ENCODE peak calls at places on chromosomes 16 and 17, in six cellular contexts. One of them, this sample, is unnamed.

GRCh38 chr17:50426814-50427787 is 1.1 kb downstream of the ACSF2 start:
- DNase-seq in IMR-90: peak; percentile 37
- DNase-seq in small intestine: peak; percentile 68
- DNase-seq in fibroblast of lung: peak; percentile 17
- DNase-seq in aorta: no peak
- DNase-seq in left ventricle myocardium inferior: peak; percentile 17
- DNase-seq in this sample: no peak

GRCh38 chr17:36611345-36612072 is 10.1 kb downstream of the MRM1 start:
- DNase-seq in left ventricle myocardium inferior: no peak
- DNase-seq in small intestine: no peak
- DNase-seq in aorta: no peak
- DNase-seq in fibroblast of lung: peak; percentile 87
- DNase-seq in IMR-90: peak; percentile 85
- DNase-seq in this sample: no peak

GRCh38 chr16:24540575-24541240 is 1.3 kb downstream of the RBBP6 start:
- DNase-seq in aorta: no peak
- DNase-seq in fibroblast of lung: peak; percentile 16
- DNase-seq in left ventricle myocardium inferior: no peak
- DNase-seq in small intestine: peak; percentile 43
- DNase-seq in IMR-90: peak; percentile 19
- DNase-seq in this sample: no peak

GRCh38 chr17:5793157-5793556 is 208.8 kb upstream of the NLRP1 start:
- DNase-seq in small intestine: no peak
- DNase-seq in IMR-90: no peak
- DNase-seq in fibroblast of lung: no peak
- DNase-seq in left ventricle myocardium inferior: no peak
- DNase-seq in aorta: no peak
- DNase-seq in this sample: no peak

GRCh38 chr16:52529226-52529625 is 17.7 kb downstream of the TOX3 start:
- DNase-seq in small intestine: no peak
- DNase-seq in left ventricle myocardium inferior: no peak
- DNase-seq in fibroblast of lung: no peak
- DNase-seq in IMR-90: no peak
- DNase-seq in aorta: no peak
- DNase-seq in this sample: no peak

GRCh38 chr17:51166987-51167931 is 1.0 kb downstream of the NME2 start:
- DNase-seq in aorta: peak; percentile 61
- DNase-seq in IMR-90: peak; percentile 19
- DNase-seq in left ventricle myocardium inferior: peak; percentile 43
- DNase-seq in small intestine: peak; percentile 58
- DNase-seq in fibroblast of lung: peak; percentile 22
- DNase-seq in this sample: peak; percentile 13

GRCh38 chr16:72961115-72961832 is 86.7 kb downstream of the ZFHX3 start:
- DNase-seq in aorta: no peak
- DNase-seq in IMR-90: peak; percentile 30
- DNase-seq in fibroblast of lung: peak; percentile 24
- DNase-seq in left ventricle myocardium inferior: no peak
- DNase-seq in small intestine: peak; percentile 63
- DNase-seq in this sample: no peak

GRCh38 chr17:59851431-59852375 is 41.0 kb downstream of the TUBD1 start:
- DNase-seq in left ventricle myocardium inferior: no peak
- DNase-seq in fibroblast of lung: peak; percentile 88
- DNase-seq in small intestine: no peak
- DNase-seq in aorta: no peak
- DNase-seq in IMR-90: peak; percentile 99
- DNase-seq in this sample: no peak

GRCh38 chr17:73998246-73999220 is 204.9 kb upstream of the RPL38 start:
- DNase-seq in IMR-90: no peak
- DNase-seq in left ventricle myocardium inferior: peak; percentile 38
- DNase-seq in small intestine: peak; percentile 67
- DNase-seq in aorta: no peak
- DNase-seq in fibroblast of lung: no peak
- DNase-seq in this sample: no peak

GRCh38 chr16:4175849-4176248 is 59.6 kb upstream of the ADCY9 start:
- DNase-seq in aorta: no peak
- DNase-seq in left ventricle myocardium inferior: no peak
- DNase-seq in small intestine: peak; percentile 30
- DNase-seq in IMR-90: peak; percentile 43
- DNase-seq in fibroblast of lung: peak; percentile 39
- DNase-seq in this sample: no peak

GRCh38 chr16:12484426-12484825 is 319.3 kb downstream of the CPPED1 start:
- DNase-seq in left ventricle myocardium inferior: no peak
- DNase-seq in aorta: no peak
- DNase-seq in IMR-90: no peak
- DNase-seq in small intestine: peak; percentile 91
- DNase-seq in fibroblast of lung: no peak
- DNase-seq in this sample: no peak

GRCh38 chr16:9254863-9255262 is 163.4 kb downstream of the HAPSTR1 start:
- DNase-seq in aorta: no peak
- DNase-seq in small intestine: no peak
- DNase-seq in fibroblast of lung: no peak
- DNase-seq in IMR-90: no peak
- DNase-seq in left ventricle myocardium inferior: no peak
- DNase-seq in this sample: no peak

GRCh38 chr17:60109161-60109560 is 30.4 kb upstream of the HEATR6 start:
- DNase-seq in aorta: no peak
- DNase-seq in small intestine: no peak
- DNase-seq in IMR-90: no peak
- DNase-seq in left ventricle myocardium inferior: no peak
- DNase-seq in fibroblast of lung: no peak
- DNase-seq in this sample: no peak

GRCh38 chr17:7294614-7295153 is at the start of gene YBX2:
- DNase-seq in IMR-90: peak; percentile 7
- DNase-seq in aorta: peak; percentile 67
- DNase-seq in left ventricle myocardium inferior: peak; percentile 64
- DNase-seq in fibroblast of lung: no peak
- DNase-seq in small intestine: peak; percentile 94
- DNase-seq in this sample: no peak

GRCh38 chr17:34654276-34654675 is 74.9 kb downstream of the TMEM132E start:
- DNase-seq in aorta: no peak
- DNase-seq in left ventricle myocardium inferior: no peak
- DNase-seq in fibroblast of lung: no peak
- DNase-seq in small intestine: no peak
- DNase-seq in IMR-90: no peak
- DNase-seq in this sample: no peak

GRCh38 chr17:57875109-57876022 is 25.5 kb upstream of the MRPS23 start:
- DNase-seq in IMR-90: peak; percentile 99
- DNase-seq in left ventricle myocardium inferior: peak; percentile 76
- DNase-seq in small intestine: no peak
- DNase-seq in fibroblast of lung: peak; percentile 99
- DNase-seq in aorta: peak; percentile 94
- DNase-seq in this sample: peak; percentile 73

GRCh38 chr16:57999971-58000705 is at the start of gene ZNF319:
- DNase-seq in fibroblast of lung: peak; percentile 24
- DNase-seq in left ventricle myocardium inferior: no peak
- DNase-seq in aorta: no peak
- DNase-seq in IMR-90: no peak
- DNase-seq in small intestine: peak; percentile 16
- DNase-seq in this sample: no peak

GRCh38 chr16:10607157-10607556 is 26.8 kb upstream of the EMP2 start:
- DNase-seq in IMR-90: no peak
- DNase-seq in fibroblast of lung: no peak
- DNase-seq in left ventricle myocardium inferior: no peak
- DNase-seq in small intestine: no peak
- DNase-seq in aorta: no peak
- DNase-seq in this sample: no peak

GRCh38 chr17:74748279-74748528 is 224 bp upstream of the NHERF1 start:
- DNase-seq in aorta: no peak
- DNase-seq in IMR-90: no peak
- DNase-seq in small intestine: no peak
- DNase-seq in left ventricle myocardium inferior: no peak
- DNase-seq in fibroblast of lung: no peak
- DNase-seq in this sample: no peak

GRCh38 chr17:45982791-45983613 is 16.0 kb upstream of the STH start:
- DNase-seq in left ventricle myocardium inferior: no peak
- DNase-seq in fibroblast of lung: no peak
- DNase-seq in aorta: no peak
- DNase-seq in small intestine: no peak
- DNase-seq in IMR-90: no peak
- DNase-seq in this sample: no peak

GRCh38 chr17:61026818-61027217 is 349.2 kb downstream of the BCAS3 start:
- DNase-seq in left ventricle myocardium inferior: no peak
- DNase-seq in small intestine: no peak
- DNase-seq in fibroblast of lung: no peak
- DNase-seq in IMR-90: no peak
- DNase-seq in aorta: no peak
- DNase-seq in this sample: no peak

GRCh38 chr16:65658339-65659275 is 536.7 kb upstream of the CDH11 start:
- DNase-seq in fibroblast of lung: peak; percentile 99
- DNase-seq in IMR-90: peak; percentile 86
- DNase-seq in small intestine: no peak
- DNase-seq in aorta: peak; percentile 52
- DNase-seq in left ventricle myocardium inferior: no peak
- DNase-seq in this sample: no peak

DNA sequence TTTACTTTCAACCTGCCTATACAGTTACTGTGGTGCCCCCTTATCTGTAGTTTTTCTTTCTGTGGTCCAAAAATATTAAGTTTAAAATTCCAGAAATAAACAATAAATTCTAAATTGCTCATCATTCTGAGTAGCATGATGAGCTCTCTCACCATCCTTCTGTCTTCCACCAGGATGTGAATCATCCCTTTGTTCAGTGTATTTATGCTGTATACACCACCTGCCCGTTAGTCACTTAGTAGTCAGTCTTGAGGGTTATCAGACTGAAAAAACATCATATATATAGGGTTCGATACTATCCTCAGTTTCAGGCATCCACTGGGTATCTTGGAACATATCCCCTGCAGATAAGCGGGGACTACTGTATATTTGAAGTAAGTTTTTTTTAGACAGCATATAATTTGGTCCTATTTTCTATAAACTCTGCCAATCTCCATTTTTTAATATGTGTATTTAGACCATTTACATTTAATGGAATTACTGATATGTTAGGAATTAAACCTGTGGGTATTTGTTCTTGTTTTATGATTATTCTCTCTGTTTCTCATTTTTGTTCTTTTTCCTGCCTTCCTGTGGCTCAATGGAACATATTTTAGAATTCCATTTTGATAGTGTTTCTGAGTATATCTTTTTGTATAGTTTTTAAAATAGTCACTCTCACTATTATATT is 31.0 kb downstream of the TBX21 start:
- DNase-seq in aorta: no peak
- DNase-seq in small intestine: no peak
- DNase-seq in left ventricle myocardium inferior: no peak
- DNase-seq in IMR-90: peak; percentile 22
- DNase-seq in fibroblast of lung: no peak
- DNase-seq in this sample: no peak
- H3K27ac ChIP-seq in aorta: no peak overlapping the region
- H3K27ac ChIP-seq in small intestine: no peak overlapping the region
- H3K27ac ChIP-seq in left ventricle myocardium inferior: no peak overlapping the region
- H3K27ac ChIP-seq in IMR-90: no peak overlapping the region
- H3K27ac ChIP-seq in fibroblast of lung: no peak overlapping the region
- H3K27ac ChIP-seq in this sample: no peak overlapping the region

GRCh38 chr17:48869821-48870318 is 22.7 kb upstream of the ATP5MC1 start:
- DNase-seq in aorta: no peak
- DNase-seq in left ventricle myocardium inferior: no peak
- DNase-seq in fibroblast of lung: no peak
- DNase-seq in small intestine: peak; percentile 48
- DNase-seq in IMR-90: no peak
- DNase-seq in this sample: no peak

GRCh38 chr17:48871035-48871550 is 21.5 kb upstream of the ATP5MC1 start:
- DNase-seq in aorta: no peak
- DNase-seq in IMR-90: no peak
- DNase-seq in fibroblast of lung: no peak
- DNase-seq in left ventricle myocardium inferior: no peak
- DNase-seq in small intestine: peak; percentile 7
- DNase-seq in this sample: no peak

GRCh38 chr17:48873696-48874443 is 18.7 kb upstream of the ATP5MC1 start:
- DNase-seq in left ventricle myocardium inferior: no peak
- DNase-seq in fibroblast of lung: no peak
- DNase-seq in IMR-90: no peak
- DNase-seq in small intestine: no peak
- DNase-seq in aorta: no peak
- DNase-seq in this sample: no peak

GRCh38 chr17:48873212-48873611 is 19.4 kb upstream of the ATP5MC1 start:
- DNase-seq in fibroblast of lung: no peak
- DNase-seq in small intestine: peak; percentile 60
- DNase-seq in left ventricle myocardium inferior: peak; percentile 47
- DNase-seq in aorta: no peak
- DNase-seq in IMR-90: peak; percentile 10
- DNase-seq in this sample: no peak

GRCh38 chr17:48871551-48872351 is 20.8 kb upstream of the ATP5MC1 start:
- DNase-seq in left ventricle myocardium inferior: peak; percentile 50
- DNase-seq in IMR-90: no peak
- DNase-seq in aorta: no peak
- DNase-seq in small intestine: peak; percentile 92
- DNase-seq in fibroblast of lung: no peak
- DNase-seq in this sample: no peak
- H3K27ac ChIP-seq in left ventricle myocardium inferior: peak overlapping the region; percentile 91
- H3K27ac ChIP-seq in IMR-90: no peak overlapping the region
- H3K27ac ChIP-seq in aorta: no peak overlapping the region
- H3K27ac ChIP-seq in small intestine: peak overlapping the region; percentile 87
- H3K27ac ChIP-seq in fibroblast of lung: no peak overlapping the region
- H3K27ac ChIP-seq in this sample: no peak overlapping the region

GRCh38 chr17:39364236-39365025 is 37.0 kb downstream of the FBXL20 start:
- DNase-seq in fibroblast of lung: peak; percentile 29
- DNase-seq in IMR-90: no peak
- DNase-seq in left ventricle myocardium inferior: no peak
- DNase-seq in aorta: no peak
- DNase-seq in small intestine: no peak
- DNase-seq in this sample: no peak

GRCh38 chr17:39365252-39365651 is 36.2 kb downstream of the FBXL20 start:
- DNase-seq in small intestine: no peak
- DNase-seq in left ventricle myocardium inferior: no peak
- DNase-seq in fibroblast of lung: peak; percentile 85
- DNase-seq in IMR-90: peak; percentile 83
- DNase-seq in aorta: no peak
- DNase-seq in this sample: no peak

GRCh38 chr17:39361064-39361463 is 40.4 kb downstream of the FBXL20 start:
- DNase-seq in small intestine: no peak
- DNase-seq in left ventricle myocardium inferior: no peak
- DNase-seq in fibroblast of lung: no peak
- DNase-seq in IMR-90: no peak
- DNase-seq in aorta: no peak
- DNase-seq in this sample: no peak

GRCh38 chr17:39360537-39360936 is 40.9 kb downstream of the FBXL20 start:
- DNase-seq in aorta: no peak
- DNase-seq in left ventricle myocardium inferior: no peak
- DNase-seq in fibroblast of lung: no peak
- DNase-seq in IMR-90: no peak
- DNase-seq in small intestine: no peak
- DNase-seq in this sample: no peak

GRCh38 chr17:39365872-39366271 is 35.6 kb downstream of the FBXL20 start:
- DNase-seq in left ventricle myocardium inferior: no peak
- DNase-seq in IMR-90: no peak
- DNase-seq in aorta: no peak
- DNase-seq in fibroblast of lung: no peak
- DNase-seq in small intestine: no peak
- DNase-seq in this sample: no peak
- H3K27ac ChIP-seq in left ventricle myocardium inferior: peak overlapping the region; percentile 38
- H3K27ac ChIP-seq in IMR-90: peak overlapping the region; percentile 45
- H3K27ac ChIP-seq in aorta: peak overlapping the region; percentile 18
- H3K27ac ChIP-seq in fibroblast of lung: no peak overlapping the region
- H3K27ac ChIP-seq in small intestine: no peak overlapping the region
- H3K27ac ChIP-seq in this sample: no peak overlapping the region

DNA sequence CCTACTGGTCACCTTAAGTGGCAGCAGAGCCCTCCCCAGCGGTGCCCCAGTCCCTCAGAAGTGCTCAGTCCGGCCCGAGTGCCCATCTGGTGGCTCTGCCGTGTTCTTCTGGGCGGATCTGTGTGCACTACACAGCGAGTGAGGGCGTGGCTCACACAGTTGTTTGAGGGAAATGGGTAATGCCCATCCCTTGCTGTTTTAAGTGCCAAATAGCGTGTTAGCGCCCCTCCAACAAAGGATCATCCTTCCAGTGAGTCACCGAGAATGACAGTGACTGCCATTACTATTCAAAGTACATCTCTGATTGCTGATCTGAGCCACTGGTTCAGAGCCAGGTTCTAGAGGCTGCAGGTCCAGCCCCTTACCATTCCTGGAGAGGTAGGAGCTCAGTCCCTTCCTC is 152.0 kb downstream of the LGALS9B start:
- DNase-seq in left ventricle myocardium inferior: no peak
- DNase-seq in aorta: no peak
- DNase-seq in fibroblast of lung: no peak
- DNase-seq in IMR-90: no peak
- DNase-seq in small intestine: no peak
- DNase-seq in this sample: no peak
- H3K27ac ChIP-seq in left ventricle myocardium inferior: no peak overlapping the region
- H3K27ac ChIP-seq in aorta: no peak overlapping the region
- H3K27ac ChIP-seq in fibroblast of lung: no peak overlapping the region
- H3K27ac ChIP-seq in IMR-90: no peak overlapping the region
- H3K27ac ChIP-seq in small intestine: no peak overlapping the region
- H3K27ac ChIP-seq in this sample: peak overlapping the region; percentile 55

This sample was measured in substantia nigra.